ENCODE peak calls at places on chromosome 12, in seven cellular contexts. J is foreskin fibroblast, M is tibial nerve, C is testis, Q is OCI-LY7, W is natural killer cell, V is ovary. O is an unnamed sample.
A peak's percentile ranks its signal among the peaks of the same experiment; 100 is the strongest.

GRCh38 chr12:29710104-29710503 is 73.6 kb downstream of the TMTC1 start:
- DNase-seq in V (peak; percentile 25), J (no peak), M (no peak), C (no peak), Q (no peak), W (no peak), O (no peak)

GRCh38 chr12:113475451-113476085 is 3.9 kb upstream of the LHX5 start:
- DNase-seq in W (no peak), J (no peak), Q (no peak), C (no peak), V (no peak), M (no peak), O (no peak)

GRCh38 chr12:31016057-31016456 is 57.6 kb upstream of the DDX11 start:
- DNase-seq in M (no peak), Q (no peak), C (no peak), W (no peak), V (no peak), J (no peak), O (no peak)

GRCh38 chr12:54258286-54258685 is 21.6 kb downstream of the CBX5 start:
- DNase-seq in C (no peak), V (no peak), J (no peak), Q (no peak), W (no peak), M (no peak), O (no peak)

GRCh38 chr12:116366456-116366776 is 88.9 kb upstream of the MED13L start:
- DNase-seq in Q (no peak), J (no peak), M (no peak), V (no peak), W (no peak), C (peak; percentile 34), O (no peak)

GRCh38 chr12:116347265-116347664 is 69.8 kb upstream of the MED13L start:
- DNase-seq in V (no peak), W (no peak), Q (no peak), C (no peak), J (no peak), M (no peak), O (no peak)

GRCh38 chr12:110079477-110080400 is 31.4 kb upstream of the C12orf76 start:
- DNase-seq in J (no peak), M (peak; percentile 48), Q (peak; percentile 81), W (peak; percentile 72), V (no peak), C (peak; percentile 96), O (peak; percentile 94)

GRCh38 chr12:94589591-94590001 is 60.8 kb downstream of the TMCC3 start:
- DNase-seq in Q (no peak), V (no peak), J (no peak), M (no peak), W (no peak), C (no peak), O (no peak)

GRCh38 chr12:89556976-89557375 is 31.1 kb upstream of the POC1B start:
- DNase-seq in Q (no peak), J (no peak), M (no peak), W (no peak), V (no peak), C (no peak), O (no peak)

GRCh38 chr12:47818701-47819543 is 781 bp downstream of the HDAC7 start:
- DNase-seq in M (no peak), C (peak; percentile 58), Q (peak; percentile 64), V (peak; percentile 77), J (no peak), W (peak; percentile 59), O (peak; percentile 50)

GRCh38 chr12:84408936-84409335 is 503.7 kb downstream of the SLC6A15 start:
- DNase-seq in M (no peak), J (no peak), W (no peak), V (no peak), C (no peak), Q (no peak), O (no peak)

GRCh38 chr12:3035815-3036702 is 41.1 kb upstream of the TSPAN9 start:
- DNase-seq in C (no peak), V (no peak), Q (no peak), W (no peak), J (no peak), M (no peak), O (no peak)

GRCh38 chr12:67786086-67786485 is 137.5 kb downstream of the DYRK2 start:
- DNase-seq in W (no peak), J (no peak), V (no peak), M (no peak), C (no peak), Q (no peak), O (no peak)

GRCh38 chr12:115051378-115051777 is 367.4 kb upstream of the TBX3 start:
- DNase-seq in C (no peak), J (no peak), V (no peak), W (no peak), M (no peak), Q (no peak), O (no peak)

GRCh38 chr12:116508145-116509121 is 50.7 kb upstream of the MAP1LC3B2 start:
- DNase-seq in J (no peak), Q (no peak), V (peak; percentile 62), W (no peak), C (peak; percentile 51), M (no peak), O (no peak)

GRCh38 chr12:51388066-51388799 is 3.0 kb downstream of the GALNT6 start:
- DNase-seq in Q (no peak), C (no peak), M (no peak), W (no peak), V (no peak), J (peak; percentile 83), O (peak; percentile 17)

GRCh38 chr12:93889516-93890202 is 212.5 kb downstream of the CRADD start:
- DNase-seq in C (no peak), M (peak; percentile 4), V (no peak), Q (no peak), J (no peak), W (no peak), O (no peak)

DNA sequence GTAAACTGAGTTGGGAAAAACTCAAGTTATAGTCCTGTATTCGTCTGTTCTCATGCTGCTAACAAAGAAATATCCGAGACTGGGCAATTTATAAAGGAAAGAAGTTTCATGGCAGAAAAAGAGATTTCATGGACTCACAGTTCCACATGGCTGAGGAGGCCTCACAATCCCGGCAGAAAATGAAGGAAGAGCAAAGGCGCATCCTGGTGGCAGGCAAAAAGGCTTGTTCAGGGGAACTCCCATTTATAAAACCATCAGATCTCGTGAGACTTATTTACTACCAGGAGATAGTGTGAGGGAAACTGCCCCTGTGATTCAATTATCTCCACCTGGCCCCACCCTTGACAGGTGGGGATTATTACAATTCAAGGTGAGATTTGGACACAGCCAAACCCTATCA is 292.6 kb upstream of the SYT1 start:
- DNase-seq in C (no peak), V (peak; percentile 22), M (no peak), J (no peak), W (no peak), Q (no peak), O (no peak)
- TF ChIP-seq CTCF in C (no peak), V (no peak), M (no peak), J (no peak), W (no peak), Q (peak; percentile 13), O (no peak)

DNA sequence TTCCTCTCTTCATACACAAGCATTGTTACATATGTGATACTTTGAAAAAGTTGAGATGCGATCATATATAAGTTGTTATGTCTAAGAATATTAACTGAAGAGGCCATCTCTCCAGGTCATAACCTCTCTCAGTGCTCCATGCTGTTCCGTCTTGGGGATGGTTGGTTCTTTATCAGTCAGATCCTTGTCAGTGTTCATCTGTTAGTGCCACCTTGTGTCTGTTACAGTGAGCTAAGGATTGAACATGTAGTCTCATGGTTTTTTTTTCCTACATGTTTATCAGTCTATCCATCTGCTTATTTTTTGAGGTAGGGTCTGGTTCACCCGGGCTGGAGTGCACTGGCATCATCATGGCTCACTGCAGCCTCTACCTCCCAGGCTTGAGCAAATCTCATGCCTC is 30.5 kb downstream of the EP400 start:
- DNase-seq in C (no peak), J (no peak), V (no peak), W (no peak), M (no peak), Q (peak; percentile 7), O (no peak)
- TF ChIP-seq CTCF in C (no peak), J (peak; percentile 20), V (no peak), W (no peak), M (no peak), Q (peak; percentile 47), O (no peak)

GRCh38 chr12:65121956-65122469 is 908 bp upstream of the WIF1 start:
- DNase-seq in W (no peak), Q (no peak), C (no peak), V (no peak), J (no peak), M (no peak), O (no peak)

GRCh38 chr12:65122661-65123060 is 1.6 kb upstream of the WIF1 start:
- DNase-seq in Q (no peak), V (no peak), M (no peak), W (no peak), C (no peak), J (peak; percentile 5), O (no peak)

GRCh38 chr12:65123435-65124063 is 2.4 kb upstream of the WIF1 start:
- DNase-seq in Q (peak; percentile 48), V (no peak), C (no peak), J (peak; percentile 19), M (no peak), W (no peak), O (peak; percentile 56)

GRCh38 chr12:65119063-65119462 is 2.0 kb downstream of the WIF1 start:
- DNase-seq in V (no peak), M (no peak), J (no peak), Q (no peak), C (no peak), W (no peak), O (no peak)

GRCh38 chr12:65121049-65121955 is at the start of gene WIF1:
- DNase-seq in V (no peak), M (no peak), J (peak; percentile 3), W (no peak), Q (no peak), C (peak; percentile 58), O (peak; percentile 18)
- TF ChIP-seq CTCF in V (no peak), M (no peak), J (peak; percentile 23), W (peak; percentile 32), Q (peak; percentile 64), C (peak; percentile 62), O (peak; percentile 63)

GRCh38 chr12:45669762-45670161 is 59.7 kb upstream of the ARID2 start:
- DNase-seq in M (no peak), W (no peak), Q (no peak), V (no peak), C (no peak), J (peak; percentile 20), O (no peak)

GRCh38 chr12:45668641-45669040 is 60.9 kb upstream of the ARID2 start:
- DNase-seq in C (no peak), Q (no peak), W (no peak), V (no peak), M (no peak), J (no peak), O (no peak)

GRCh38 chr12:45670339-45671065 is 59.0 kb upstream of the ARID2 start:
- DNase-seq in Q (no peak), J (no peak), M (no peak), C (no peak), V (no peak), W (no peak), O (peak; percentile 73)

GRCh38 chr12:45669093-45669492 is 60.4 kb upstream of the ARID2 start:
- DNase-seq in M (no peak), Q (no peak), C (no peak), W (no peak), V (no peak), J (no peak), O (peak; percentile 77)

DNA sequence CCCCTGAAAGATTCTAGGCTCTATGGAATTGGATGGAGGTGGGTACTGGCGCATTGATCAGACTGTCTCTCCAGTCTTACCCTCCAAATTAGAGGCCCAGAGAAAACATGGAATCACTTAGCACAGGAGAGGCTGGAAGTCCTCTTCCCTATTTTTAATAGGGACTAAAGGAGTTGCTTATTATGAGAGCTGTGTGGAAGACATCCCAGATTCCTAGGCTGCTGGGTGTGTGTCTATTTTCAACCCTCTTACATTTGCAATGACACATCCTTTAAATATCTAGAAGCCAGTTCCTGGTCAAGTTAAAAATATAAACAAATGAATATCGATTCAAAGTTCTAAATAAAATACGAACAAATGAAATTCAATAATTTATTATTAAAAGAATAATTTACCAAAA is 58.3 kb upstream of the ARID2 start:
- DNase-seq in J (peak; percentile 68), V (no peak), M (no peak), C (no peak), Q (no peak), W (no peak), O (no peak)
- TF ChIP-seq CTCF in J (no peak), V (no peak), M (no peak), C (no peak), Q (no peak), W (no peak), O (no peak)

O was measured in GM12865.